ENCODE peak calls at places on chromosomes 16 and 17, in seven cellular contexts. B is HCT116, W is H1, H is HepG2, N is SK-N-SH, S is GM12878, K is K562. V is an unnamed sample.

GRCh38 chr17:58412910-58413630 is 4.3 kb downstream of the RNF43 start:
- DNase-seq in B (no peak), W (no peak), H (peak), N (no peak), S (no peak), K (peak), V (no peak)

GRCh38 chr16:1772362-1772907 is at the start of gene EME2:
- DNase-seq in B (no peak), W (no peak), H (peak), N (peak), S (no peak), K (peak), V (no peak)

GRCh38 chr16:83715217-83715920 is 92.4 kb upstream of the HSBP1 start:
- DNase-seq in B (no peak), W (no peak), H (no peak), N (no peak), S (no peak), K (no peak), V (no peak)

GRCh38 chr16:57102888-57103879 is 10.8 kb downstream of the CPNE2 start:
- DNase-seq in B (no peak), W (no peak), H (no peak), N (no peak), S (no peak), K (no peak), V (no peak)

GRCh38 chr16:30406911-30407793 is at the start of gene ZNF771:
- DNase-seq in B (peak), W (peak), H (peak), N (peak), S (no peak), K (peak), V (no peak)

GRCh38 chr16:84581161-84581560 is 36.7 kb downstream of the COTL1 start:
- DNase-seq in B (no peak), W (no peak), H (no peak), N (no peak), S (no peak), K (no peak), V (no peak)

GRCh38 chr17:48310748-48311213 is 119.2 kb downstream of the SKAP1 start:
- DNase-seq in B (no peak), W (no peak), H (no peak), N (no peak), S (no peak), K (peak), V (no peak)

GRCh38 chr16:84253173-84253572 is 13.4 kb upstream of the KCNG4 start:
- DNase-seq in B (no peak), W (no peak), H (no peak), N (no peak), S (no peak), K (no peak), V (no peak)

GRCh38 chr17:67360880-67361279 is 5.5 kb downstream of the PSMD12 start:
- DNase-seq in B (no peak), W (no peak), H (no peak), N (no peak), S (no peak), K (no peak), V (no peak)

GRCh38 chr17:19388791-19389190 is 1.8 kb upstream of the MFAP4 start:
- DNase-seq in B (no peak), W (no peak), H (no peak), N (no peak), S (no peak), K (no peak), V (no peak)

GRCh38 chr17:33520404-33521032 is 227.4 kb upstream of the ASIC2 start:
- DNase-seq in B (no peak), W (peak), H (peak), N (peak), S (no peak), K (peak), V (peak)

GRCh38 chr17:31549121-31549524 is 157.6 kb downstream of the RAB11FIP4 start:
- DNase-seq in B (no peak), W (no peak), H (peak), N (peak), S (no peak), K (no peak), V (no peak)

GRCh38 chr17:2089021-2089422 is 34.1 kb downstream of the HIC1 start:
- DNase-seq in B (no peak), W (no peak), H (no peak), N (no peak), S (no peak), K (peak), V (no peak)

GRCh38 chr17:79538291-79538690 is 72.6 kb downstream of the RBFOX3 start:
- DNase-seq in B (no peak), W (no peak), H (no peak), N (no peak), S (no peak), K (no peak), V (no peak)

GRCh38 chr16:25124503-25124902 is 13.0 kb downstream of the LCMT1 start:
- DNase-seq in B (no peak), W (no peak), H (no peak), N (no peak), S (no peak), K (no peak), V (no peak)

DNA sequence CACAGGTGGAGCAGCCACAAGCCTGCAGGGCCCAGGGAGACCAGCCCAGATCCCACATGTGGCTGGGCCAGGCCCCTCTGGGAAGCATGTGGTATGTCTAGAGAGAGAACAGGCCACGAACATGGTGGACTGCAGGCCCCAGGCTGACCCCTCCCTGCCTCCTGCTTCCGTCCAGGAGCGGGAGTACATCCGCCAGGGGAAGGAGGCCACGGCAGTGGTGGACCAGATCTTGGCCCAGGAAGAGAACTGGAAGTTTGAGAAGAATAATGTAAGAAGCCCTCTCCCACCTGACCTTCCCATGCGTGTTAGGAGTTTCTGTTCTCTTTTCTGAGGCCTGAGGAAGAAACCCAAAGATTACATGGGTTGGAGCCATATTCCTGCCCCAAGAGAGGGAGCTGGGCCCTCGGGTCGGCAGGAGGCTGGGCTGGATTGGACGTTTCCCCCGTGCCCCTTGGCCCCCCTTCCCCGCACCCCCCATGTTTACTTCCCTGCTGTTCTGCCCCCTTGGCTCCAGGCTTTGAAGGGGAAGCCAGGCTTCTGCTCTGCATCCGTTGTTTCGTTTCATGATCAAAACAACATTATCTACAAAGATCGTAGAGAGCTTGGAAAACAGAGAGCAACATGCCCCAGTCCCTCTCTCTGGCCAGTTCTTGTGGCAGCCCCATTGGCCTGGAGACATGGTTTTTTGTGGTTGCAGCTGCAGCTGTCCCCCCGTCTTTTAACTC is 5.7 kb upstream of the TCAP start:
- DNase-seq in B (no peak), W (no peak), H (no peak), N (no peak), S (no peak), K (no peak), V (no peak)
- H3K27ac ChIP-seq in B (no peak), W (no peak), H (no peak), N (peak), S (no peak), K (no peak), V (no peak)

DNA sequence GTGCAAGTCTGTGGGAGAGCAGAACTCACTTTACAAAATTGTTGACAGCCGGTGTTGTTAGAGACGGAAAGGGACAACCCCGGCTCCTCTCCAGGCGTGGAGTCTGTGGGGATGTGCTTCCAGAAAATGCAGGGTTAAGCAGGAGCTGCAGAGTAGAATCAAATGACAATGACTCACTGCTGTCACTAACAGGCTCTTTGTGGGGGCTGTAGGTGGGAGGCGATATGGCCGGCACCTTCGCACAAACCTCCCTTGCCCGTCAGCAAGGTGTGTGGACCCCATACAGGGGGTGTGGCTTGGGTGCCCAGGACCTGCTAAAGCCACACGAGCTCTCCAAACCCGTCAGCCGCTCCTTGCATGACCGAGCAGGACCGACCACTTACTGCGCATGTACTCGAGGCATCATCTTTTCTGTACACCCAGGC is 5.8 kb downstream of the PDK2 start:
- DNase-seq in B (no peak), W (no peak), H (no peak), N (no peak), S (no peak), K (no peak), V (no peak)
- TF ChIP-seq SIN3A in B (no peak), W (no peak), H (no peak), N (no peak), S (no peak), K (no peak), V (no peak)

DNA sequence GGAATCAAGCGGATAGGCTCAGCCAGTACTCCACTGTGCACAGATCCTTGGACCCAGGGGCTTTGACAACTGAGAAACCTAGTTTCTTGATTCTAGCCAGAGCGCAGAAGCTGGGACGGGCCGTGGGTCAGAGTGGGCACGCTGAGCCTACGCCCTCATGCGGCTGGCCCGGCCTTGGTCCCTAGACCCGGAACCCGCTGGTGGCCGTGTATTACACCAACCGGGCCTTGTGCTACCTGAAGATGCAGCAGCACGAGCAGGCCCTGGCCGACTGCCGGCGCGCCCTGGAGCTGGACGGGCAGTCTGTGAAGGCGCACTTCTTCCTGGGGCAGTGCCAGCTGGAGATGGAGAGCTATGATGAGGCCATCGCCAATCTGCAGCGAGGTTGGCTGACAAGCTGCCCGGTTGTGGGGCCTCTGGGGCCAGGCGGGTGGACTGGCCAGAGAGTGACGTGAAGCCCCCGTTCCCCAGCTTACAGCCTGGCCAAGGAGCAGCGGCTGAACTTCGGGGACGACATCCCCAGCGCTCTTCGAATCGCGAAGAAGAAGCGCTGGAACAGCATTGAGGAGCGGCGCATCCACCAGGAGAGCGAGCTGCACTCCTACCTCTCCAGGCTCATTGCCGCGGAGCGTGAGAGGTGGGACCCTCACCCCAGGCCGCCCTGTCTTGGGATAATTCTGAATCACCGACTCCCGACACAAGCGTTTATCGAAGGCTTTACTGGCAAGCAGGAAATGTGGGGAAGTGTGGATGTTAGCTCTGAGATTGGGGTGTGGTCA is 946 bp downstream of the STUB1 start:
- DNase-seq in B (no peak), W (peak), H (peak), N (no peak), S (no peak), K (no peak), V (no peak)
- TF ChIP-seq CTCF in B (peak), W (no peak), H (peak), N (no peak), S (peak), K (peak), V (peak)

DNA sequence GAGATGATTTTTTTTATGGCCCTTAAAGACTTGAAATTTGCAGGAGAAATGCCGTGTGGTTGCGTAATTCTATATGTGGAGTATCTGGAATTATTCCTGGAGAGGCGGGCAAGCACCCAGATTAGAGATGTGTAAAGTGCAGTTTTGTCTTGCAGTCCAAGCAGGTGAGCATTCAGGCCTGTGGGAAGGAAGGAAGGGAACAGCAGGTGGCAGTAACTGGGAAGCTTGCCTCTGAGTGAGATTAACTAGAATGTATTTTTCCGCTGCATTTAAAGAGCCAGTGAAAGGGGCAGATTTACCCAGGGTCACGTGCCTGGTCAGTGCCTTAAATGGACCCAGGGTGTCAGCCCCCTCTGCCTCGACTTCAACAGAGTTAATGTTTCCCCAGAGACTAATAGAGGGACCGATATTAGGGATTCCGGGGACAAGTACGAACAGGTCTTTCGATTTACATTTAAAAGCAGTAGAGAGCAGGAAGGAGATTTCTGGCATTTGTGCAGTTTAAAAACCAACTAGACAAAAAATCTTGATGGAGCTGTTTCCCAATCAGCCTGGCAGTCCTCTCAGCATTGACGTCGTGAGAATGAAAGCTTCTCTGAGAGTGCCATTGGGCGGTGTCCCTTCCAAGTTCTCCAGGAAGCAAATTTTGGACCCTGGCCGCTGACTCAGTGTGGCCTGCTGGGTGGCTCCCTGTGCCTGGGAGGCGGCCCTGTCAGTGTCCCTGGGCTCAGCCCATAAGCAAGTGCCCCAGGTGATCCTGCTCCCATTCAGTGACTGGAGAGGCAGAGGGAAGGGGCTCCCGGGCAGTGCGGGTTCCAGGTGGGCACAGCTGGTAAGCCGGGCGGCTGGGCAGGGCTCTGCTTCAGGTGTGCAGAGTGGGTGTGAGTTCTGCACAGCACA is 38.2 kb downstream of the KSR1 start:
- DNase-seq in B (peak), W (no peak), H (peak), N (no peak), S (no peak), K (no peak), V (no peak)
- H3K27ac ChIP-seq in B (peak), W (no peak), H (peak), N (no peak), S (peak), K (no peak), V (no peak)

DNA sequence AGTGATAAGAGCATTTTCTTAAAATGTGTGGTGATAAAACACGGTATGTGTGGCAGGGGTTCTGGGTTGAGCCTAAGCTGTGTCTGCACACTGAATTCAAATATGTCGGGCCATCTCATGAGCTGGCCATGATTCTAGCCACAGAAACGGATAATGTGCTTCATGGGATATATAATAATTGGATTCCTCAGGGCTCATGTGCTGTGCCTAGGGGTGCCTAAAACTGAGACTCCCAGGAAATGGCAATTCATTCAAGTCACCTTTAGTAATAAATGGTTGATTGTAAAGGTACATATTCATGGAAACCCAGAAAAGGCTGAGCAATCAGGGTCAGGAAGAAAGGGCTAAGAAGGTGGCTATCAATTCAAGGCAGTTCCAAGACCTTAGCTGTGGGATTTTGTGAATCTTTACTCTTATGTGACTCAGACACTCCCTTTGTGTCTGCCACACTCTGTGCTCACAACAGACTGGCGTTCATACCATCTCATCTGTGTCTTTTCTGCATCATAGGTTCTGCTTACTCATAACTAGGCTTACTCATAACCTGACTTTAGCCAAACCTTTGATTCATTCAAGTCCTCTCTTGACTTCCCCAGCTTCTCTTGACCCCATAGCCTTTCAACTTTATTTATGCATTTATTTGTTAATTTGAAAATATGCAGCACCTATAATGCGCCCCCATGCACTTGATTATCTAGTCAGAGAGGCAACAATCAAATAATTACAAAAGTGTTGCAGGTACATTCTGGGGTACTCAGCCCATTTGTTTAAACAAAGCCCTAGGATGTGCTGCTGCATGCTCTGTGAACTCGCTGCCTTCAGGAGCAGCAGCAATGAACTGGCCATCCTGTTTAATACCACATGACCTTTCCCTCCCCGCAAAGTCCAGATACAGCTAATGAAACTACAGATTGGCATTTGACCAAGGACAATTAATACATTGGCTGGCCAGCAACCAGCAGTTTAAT is 28.4 kb upstream of the MED13 start:
- DNase-seq in B (peak), W (no peak), H (peak), N (peak), S (peak), K (no peak), V (peak)
- TF ChIP-seq SIN3A in B (peak), W (no peak), H (no peak), N (no peak), S (no peak), K (no peak), V (no peak)

DNA sequence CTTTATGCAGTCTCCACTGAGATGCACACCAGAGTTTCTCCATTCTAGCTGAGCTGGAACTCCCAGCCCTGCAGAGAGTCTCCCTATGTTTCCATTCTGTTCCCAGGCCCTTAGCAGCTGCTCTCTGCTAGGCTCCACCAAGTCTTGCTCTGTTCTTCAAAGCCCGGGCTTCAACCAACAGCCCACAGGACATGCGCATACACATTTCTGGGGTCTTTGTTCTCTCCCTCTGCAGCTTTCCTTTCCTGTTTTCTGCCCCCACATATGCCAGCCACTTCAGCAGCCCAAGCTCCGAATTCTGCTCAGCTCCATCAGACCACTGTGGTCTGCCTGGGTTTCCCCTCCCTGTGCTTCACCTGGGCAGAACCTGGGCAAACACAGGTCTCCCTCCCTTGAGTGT is 205.9 kb downstream of the CBLN1 start:
- DNase-seq in B (no peak), W (no peak), H (no peak), N (no peak), S (no peak), K (no peak), V (no peak)
- TF ChIP-seq CTCF in B (no peak), W (no peak), H (no peak), N (no peak), S (no peak), K (no peak), V (no peak)

DNA sequence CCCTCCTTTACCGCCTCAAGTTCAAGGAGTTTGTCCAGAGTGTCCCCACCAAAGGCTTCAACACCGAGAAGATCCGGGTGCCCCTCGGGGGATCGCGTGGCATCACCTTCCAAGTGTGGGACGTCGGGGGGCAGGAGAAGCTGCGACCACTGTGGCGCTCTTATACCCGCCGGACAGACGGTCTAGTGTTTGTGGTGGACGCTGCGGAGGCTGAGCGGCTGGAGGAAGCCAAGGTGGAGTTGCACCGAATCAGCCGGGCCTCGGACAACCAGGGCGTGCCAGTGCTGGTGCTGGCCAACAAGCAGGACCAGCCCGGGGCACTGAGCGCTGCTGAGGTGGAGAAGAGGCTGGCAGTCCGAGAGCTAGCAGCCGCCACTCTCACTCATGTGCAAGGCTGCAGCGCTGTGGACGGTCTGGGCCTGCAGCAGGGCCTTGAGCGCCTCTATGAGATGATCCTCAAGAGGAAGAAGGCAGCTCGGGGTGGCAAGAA is 1.1 kb downstream of the ARL4D start:
- DNase-seq in B (no peak), W (no peak), H (no peak), N (no peak), S (no peak), K (no peak), V (no peak)
- H3K27ac ChIP-seq in B (no peak), W (no peak), H (no peak), N (no peak), S (no peak), K (no peak), V (peak)